ENCODE peak calls at places on chromosomes 12 and 14, in four cellular contexts. S, U, D and Q are unnamed samples.

GRCh38 chr12:64566122-64566521 is 44.2 kb upstream of the RASSF3 start:
- DNase-seq in S (peak), D (no peak), U (no peak), Q (no peak)

GRCh38 chr12:118058881-118059644 is 1.9 kb downstream of the WSB2 start:
- DNase-seq in S (peak), D (no peak), U (no peak), Q (no peak)

GRCh38 chr12:109109756-109110350 is 6.5 kb upstream of the ACACB start:
- DNase-seq in D (no peak), S (no peak), U (no peak), Q (no peak)

GRCh38 chr14:23174266-23174665 is 9.2 kb downstream of the SLC7A8 start:
- DNase-seq in D (no peak), U (no peak), S (peak), Q (no peak)

GRCh38 chr12:115440438-115440837 is 756.5 kb upstream of the TBX3 start:
- DNase-seq in S (peak), D (no peak), U (no peak), Q (no peak)

GRCh38 chr14:30125322-30125944 is 197.8 kb upstream of the PRKD1 start:
- DNase-seq in S (no peak), U (no peak), D (no peak), Q (no peak)

GRCh38 chr12:87981495-87981894 is 47.7 kb downstream of the C12orf50 start:
- DNase-seq in U (no peak), S (peak), D (no peak), Q (no peak)

GRCh38 chr14:74577247-74577947 is 34.6 kb downstream of the LTBP2 start:
- DNase-seq in D (no peak), U (no peak), S (peak), Q (no peak)

GRCh38 chr14:42855159-42855558 is 1248.5 kb downstream of the LRFN5 start:
- DNase-seq in S (peak), D (no peak), U (no peak), Q (no peak)

GRCh38 chr14:60999536-60999935 is 18.5 kb downstream of the SLC38A6 start:
- DNase-seq in U (no peak), D (no peak), S (no peak), Q (no peak)

GRCh38 chr14:24381363-24382102 is 13.5 kb downstream of the NFATC4 start:
- DNase-seq in D (no peak), U (no peak), S (no peak), Q (no peak)

GRCh38 chr12:13957576-13957975 is 23.8 kb downstream of the GRIN2B start:
- DNase-seq in U (no peak), D (no peak), S (no peak), Q (no peak)

GRCh38 chr12:112586148-112586783 is 167.5 kb downstream of the PTPN11 start:
- DNase-seq in S (no peak), D (no peak), U (no peak), Q (no peak)

GRCh38 chr12:6858796-6859195 is 6.8 kb downstream of the USP5 start:
- DNase-seq in D (no peak), U (no peak), S (no peak), Q (no peak)

GRCh38 chr12:10618338-10618987 is 5.1 kb upstream of the MAGOHB start:
- DNase-seq in U (no peak), D (no peak), S (peak), Q (no peak)

GRCh38 chr12:50542448-50542847 is 37.7 kb downstream of the DIP2B start:
- DNase-seq in D (no peak), U (no peak), S (peak), Q (no peak)

GRCh38 chr14:20455355-20456300 is 602 bp downstream of the APEX1 start:
- DNase-seq in U (no peak), S (peak), D (no peak), Q (no peak)

DNA sequence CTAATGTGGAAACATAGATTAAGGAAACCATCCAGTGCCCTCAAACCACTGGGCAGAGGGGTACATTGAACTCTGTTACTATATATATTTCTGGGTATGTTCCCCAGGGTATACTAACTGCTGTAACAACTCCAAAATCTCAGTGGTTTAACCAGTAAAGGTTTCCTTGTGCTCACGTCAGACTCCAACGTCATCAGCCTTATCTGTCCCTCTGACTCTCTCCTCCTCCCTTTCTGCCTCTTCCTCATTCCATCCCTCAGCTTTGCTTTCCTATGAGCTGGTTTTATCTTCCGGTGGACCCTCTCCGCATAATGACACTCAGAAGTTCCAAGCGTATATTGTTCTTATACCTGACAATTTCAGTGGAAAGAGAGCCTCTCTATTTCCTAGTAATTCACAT is 21.2 kb upstream of the SMCO2 start:
- DNase-seq in U (no peak), S (no peak), D (no peak), Q (no peak)
- H3K56ac ChIP-seq in U (no peak), S (no peak), D (no peak), Q (no peak)

GRCh38 chr12:130765186-130765659 is 49.1 kb upstream of the RIMBP2 start:
- DNase-seq in D (no peak), U (no peak), S (peak), Q (peak)

GRCh38 chr12:130762319-130762675 is 46.2 kb upstream of the RIMBP2 start:
- DNase-seq in U (no peak), S (no peak), D (no peak), Q (no peak)

GRCh38 chr12:130766470-130766869 is 50.4 kb upstream of the RIMBP2 start:
- DNase-seq in D (no peak), U (no peak), S (no peak), Q (no peak)

GRCh38 chr12:130764073-130764472 is 48.0 kb upstream of the RIMBP2 start:
- DNase-seq in U (no peak), S (peak), D (no peak), Q (peak)

GRCh38 chr12:130764475-130765185 is 48.5 kb upstream of the RIMBP2 start:
- DNase-seq in S (peak), D (no peak), U (no peak), Q (peak)
- H4K5ac ChIP-seq in S (no peak), D (no peak), U (no peak), Q (no peak)

DNA sequence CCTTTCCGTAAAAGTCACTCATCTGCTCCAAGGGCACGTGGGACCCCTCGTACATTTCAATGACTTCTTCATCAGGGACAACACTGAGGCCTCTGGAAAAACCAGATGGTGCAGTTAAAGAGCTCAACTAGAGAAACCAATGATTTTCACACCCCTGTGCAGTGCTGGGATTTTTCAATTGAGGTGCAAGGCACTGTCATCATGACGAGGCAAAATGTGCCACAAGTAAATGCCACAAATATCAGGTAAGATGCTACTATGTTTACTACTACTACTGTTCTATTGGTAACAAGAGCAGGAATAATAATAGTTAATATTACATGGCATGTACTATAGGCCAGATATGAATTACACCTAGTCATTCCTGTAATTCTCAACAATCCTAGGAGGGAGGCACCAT is 42.4 kb downstream of the NT5DC3 start:
- DNase-seq in D (no peak), U (no peak), S (no peak), Q (peak)
- H2AK5ac ChIP-seq in D (no peak), U (no peak), S (no peak), Q (no peak)

GRCh38 chr12:16564675-16565074 is 41.3 kb downstream of the LMO3 start:
- DNase-seq in S (no peak), D (no peak), U (no peak), Q (peak)
- H3K56ac ChIP-seq in S (no peak), D (no peak), U (no peak), Q (no peak)

GRCh38 chr12:68489273-68489672 is 121.4 kb upstream of the RAP1B start:
- DNase-seq in U (no peak), S (no peak), D (no peak), Q (no peak)
- H4K5ac ChIP-seq in U (no peak), S (no peak), D (no peak), Q (no peak)